ENCODE peak calls at places on chromosomes 3 and 15, in five cellular contexts. C is cardiac fibroblast, J is right atrium auricular region, M is AG09319, G is dorsolateral prefrontal cortex. Y is an unnamed sample.

GRCh38 chr15:80856400-80856799 is 77.2 kb downstream of the CEMIP start:
- DNase-seq in C (no peak), J (no peak), M (no peak), G (no peak), Y (no peak)

GRCh38 chr3:172314616-172315015 is 133.6 kb downstream of the GHSR start:
- DNase-seq in C (no peak), J (no peak), M (no peak), G (no peak), Y (no peak)

GRCh38 chr15:70535071-70535954 is 228.0 kb downstream of the UACA start:
- DNase-seq in C (no peak), J (peak), M (no peak), G (no peak), Y (peak)

GRCh38 chr15:72796515-72797337 is 13.2 kb upstream of the ADPGK start:
- DNase-seq in C (peak), J (no peak), M (peak), G (no peak), Y (no peak)

GRCh38 chr15:75712668-75713337 is at the start of gene CSPG4:
- DNase-seq in C (peak), J (no peak), M (no peak), G (no peak), Y (no peak)

GRCh38 chr15:82132742-82133141 is 86.9 kb upstream of the MEX3B start:
- DNase-seq in C (peak), J (no peak), M (peak), G (no peak), Y (no peak)

GRCh38 chr3:156433138-156433537 is 121.8 kb downstream of the SSR3 start:
- DNase-seq in C (peak), J (no peak), M (no peak), G (no peak), Y (no peak)

GRCh38 chr3:11591006-11591360 is 52.7 kb downstream of the VGLL4 start:
- DNase-seq in C (peak), J (no peak), M (no peak), G (no peak), Y (no peak)

GRCh38 chr3:139718415-139718814 is 40.6 kb upstream of the NMNAT3 start:
- DNase-seq in C (peak), J (peak), M (peak), G (no peak), Y (no peak)

GRCh38 chr15:89680282-89680873 is 1.2 kb upstream of the PLIN1 start:
- DNase-seq in C (peak), J (peak), M (peak), G (no peak), Y (no peak)

GRCh38 chr3:13012228-13012691 is 61.0 kb downstream of the IQSEC1 start:
- DNase-seq in C (peak), J (peak), M (no peak), G (peak), Y (no peak)

GRCh38 chr15:50134524-50135024 is 15.5 kb upstream of the ATP8B4 start:
- DNase-seq in C (peak), J (no peak), M (peak), G (no peak), Y (no peak)

GRCh38 chr3:186425788-186426730 is 64.0 kb upstream of the DGKG start:
- DNase-seq in C (peak), J (no peak), M (peak), G (no peak), Y (no peak)

GRCh38 chr15:101615986-101616848 is 36.0 kb downstream of the TM2D3 start:
- DNase-seq in C (peak), J (peak), M (peak), G (no peak), Y (no peak)

GRCh38 chr15:65404196-65404872 is 18.4 kb downstream of the IGDCC4 start:
- DNase-seq in C (no peak), J (no peak), M (no peak), G (no peak), Y (no peak)

GRCh38 chr3:57733790-57734189 is 22.3 kb upstream of the SLMAP start:
- DNase-seq in C (no peak), J (no peak), M (no peak), G (no peak), Y (no peak)

GRCh38 chr3:138197058-138197457 is 10.0 kb downstream of the ARMC8 start:
- DNase-seq in C (peak), J (no peak), M (no peak), G (peak), Y (no peak)

GRCh38 chr15:27042230-27042629 is 71.2 kb downstream of the GABRG3 start:
- DNase-seq in C (no peak), J (peak), M (no peak), G (no peak), Y (no peak)

GRCh38 chr3:66910721-66911120 is 87.4 kb upstream of the KBTBD8 start:
- DNase-seq in C (no peak), J (no peak), M (no peak), G (no peak), Y (no peak)

GRCh38 chr15:50066202-50066601 is 52.8 kb downstream of the ATP8B4 start:
- DNase-seq in C (peak), J (no peak), M (no peak), G (no peak), Y (no peak)

GRCh38 chr15:91849749-91850161 is 3.8 kb upstream of the SLCO3A1 start:
- DNase-seq in C (peak), J (no peak), M (peak), G (no peak), Y (peak)

GRCh38 chr3:39644176-39644575 is 165.2 kb upstream of the MYRIP start:
- DNase-seq in C (peak), J (no peak), M (peak), G (no peak), Y (no peak)

GRCh38 chr3:43152649-43153048 is 46.8 kb upstream of the POMGNT2 start:
- DNase-seq in C (peak), J (no peak), M (no peak), G (no peak), Y (no peak)

GRCh38 chr3:136818191-136818850 is 605 bp upstream of the SLC35G2 start:
- DNase-seq in C (peak), J (peak), M (peak), G (no peak), Y (no peak)

GRCh38 chr15:55279746-55280351 is 9.8 kb downstream of the RAB27A start:
- DNase-seq in C (peak), J (no peak), M (peak), G (no peak), Y (no peak)

GRCh38 chr3:57727096-57727495 is 29.0 kb upstream of the SLMAP start:
- DNase-seq in C (no peak), J (no peak), M (no peak), G (no peak), Y (peak)

GRCh38 chr15:85380860-85381535 is 595 bp downstream of the AKAP13 start:
- DNase-seq in C (no peak), J (no peak), M (no peak), G (no peak), Y (peak)

GRCh38 chr15:20353966-20354883 is 187.4 kb downstream of the GOLGA6L6 start:
- DNase-seq in C (no peak), J (peak), M (no peak), G (peak), Y (peak)

DNA sequence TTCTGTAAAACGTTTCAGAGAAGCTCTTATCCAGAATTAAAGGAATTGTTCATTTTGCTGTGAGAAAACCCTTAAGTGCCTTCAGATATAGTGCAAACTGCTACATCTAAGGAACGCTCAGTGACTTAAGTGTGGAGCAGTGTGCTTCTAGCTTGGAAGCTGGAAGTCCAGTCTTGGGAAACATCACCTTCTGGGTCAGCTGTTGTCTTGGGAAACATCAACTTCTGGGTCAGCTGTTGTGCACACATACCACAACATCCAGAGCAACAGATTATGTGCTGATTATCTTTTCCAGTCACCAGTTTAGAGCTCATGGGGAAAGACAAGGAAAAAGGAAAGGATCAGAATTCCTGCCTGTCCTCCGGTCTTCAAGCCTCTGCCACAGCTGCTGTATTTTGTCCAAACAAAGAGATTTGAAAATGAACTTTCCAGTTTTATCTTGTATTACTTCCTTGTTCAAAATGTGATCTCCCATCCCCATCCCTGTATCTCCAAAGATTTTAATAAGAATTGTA is 713.6 kb downstream of the NSUN3 start:
- DNase-seq in C (no peak), J (no peak), M (no peak), G (no peak), Y (no peak)
- TF ChIP-seq CTCF in C (no peak), J (no peak), M (no peak), G (no peak), Y (no peak)

GRCh38 chr3:16130066-16130465 is 44.4 kb upstream of the GALNT15 start:
- DNase-seq in C (peak), J (no peak), M (no peak), G (no peak), Y (no peak)
- TF ChIP-seq CTCF in C (no peak), J (no peak), M (no peak), G (no peak), Y (no peak)

GRCh38 chr3:131140891-131141290 is 114.2 kb downstream of the NEK11 start:
- DNase-seq in C (no peak), J (no peak), M (no peak), G (no peak), Y (no peak)

GRCh38 chr3:131143802-131144201 is 117.1 kb downstream of the NEK11 start:
- DNase-seq in C (no peak), J (no peak), M (no peak), G (no peak), Y (no peak)

GRCh38 chr3:131141770-131142169 is 115.1 kb downstream of the NEK11 start:
- DNase-seq in C (no peak), J (no peak), M (no peak), G (no peak), Y (no peak)

GRCh38 chr3:131147534-131147933 is 120.9 kb downstream of the NEK11 start:
- DNase-seq in C (peak), J (no peak), M (no peak), G (no peak), Y (no peak)

DNA sequence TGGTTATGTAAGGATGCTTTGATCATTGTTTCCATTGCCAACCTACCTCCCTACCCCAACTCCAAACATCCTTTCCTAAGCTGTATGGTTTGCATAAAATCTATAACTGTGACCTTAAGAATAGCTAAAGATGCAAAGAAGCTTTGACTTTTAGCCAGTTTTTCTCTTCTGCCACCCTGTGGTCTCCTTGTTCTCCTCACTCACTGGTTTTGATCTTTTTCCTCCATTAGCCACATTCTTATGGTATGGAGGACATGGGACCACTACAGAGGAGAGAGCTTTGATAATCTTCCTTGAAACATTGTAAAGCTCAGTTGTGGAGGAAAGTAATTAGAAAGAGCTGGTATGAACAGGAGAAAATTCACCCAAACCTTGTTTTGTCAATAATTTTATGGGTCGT is 115.9 kb downstream of the NEK11 start:
- DNase-seq in C (peak), J (no peak), M (no peak), G (no peak), Y (no peak)
- TF ChIP-seq CTCF in C (no peak), J (no peak), M (no peak), G (peak), Y (no peak)

GRCh38 chr3:60169755-60170154 is 1081.5 kb downstream of the FHIT start:
- DNase-seq in C (no peak), J (no peak), M (no peak), G (no peak), Y (no peak)
- TF ChIP-seq CTCF in C (no peak), J (no peak), M (no peak), G (no peak), Y (no peak)

GRCh38 chr3:150303776-150304175 is 104.3 kb upstream of the TSC22D2 start:
- DNase-seq in C (no peak), J (no peak), M (no peak), G (no peak), Y (no peak)
- TF ChIP-seq CTCF in C (peak), J (no peak), M (peak), G (no peak), Y (peak)

GRCh38 chr3:124986153-124987143 is 51.9 kb upstream of the MUC13 start:
- DNase-seq in C (peak), J (no peak), M (peak), G (no peak), Y (no peak)
- TF ChIP-seq CTCF in C (peak), J (no peak), M (peak), G (peak), Y (peak)

Y was measured in osteocyte.